ENCODE peak calls at places on chromosomes 16 and 17, in five cellular contexts. S is neural progenitor cell, V is fibroblast of lung, Y is mammary epithelial cell, A is astrocyte. Z is an unnamed sample. For H3K9me3, the result is how much of the 10 kb centered on the place peaks cover.

GRCh38 chr17:61408151-61409041 is 8.8 kb downstream of the TBX2 start:
- DNase-seq in Y (no peak), V (peak), S (peak), A (no peak), Z (no peak)

GRCh38 chr16:28543072-28543471 is 4.3 kb upstream of the NUPR1 start:
- DNase-seq in Y (no peak), A (no peak), V (no peak), S (no peak), Z (peak)

GRCh38 chr16:28264656-28265055 is 27.7 kb upstream of the SBK1 start:
- DNase-seq in S (no peak), Y (peak), A (no peak), V (no peak), Z (no peak)

GRCh38 chr16:67013823-67014640 is 14.9 kb upstream of the CBFB start:
- DNase-seq in A (peak), V (peak), Y (no peak), S (peak), Z (peak)

GRCh38 chr16:1553976-1554825 is 20.7 kb downstream of the TMEM204 start:
- DNase-seq in A (no peak), V (no peak), S (no peak), Y (no peak), Z (no peak)

GRCh38 chr17:309361-309888 is 43.2 kb downstream of the RPH3AL start:
- DNase-seq in A (no peak), V (no peak), Y (no peak), S (peak), Z (peak)

GRCh38 chr16:16009396-16009795 is 60.0 kb downstream of the ABCC1 start:
- DNase-seq in A (no peak), Y (no peak), S (no peak), V (no peak), Z (no peak)

GRCh38 chr16:87636050-87636684 is 33.9 kb downstream of the JPH3 start:
- DNase-seq in V (peak), Y (peak), A (peak), S (peak), Z (peak)

GRCh38 chr17:79627766-79628690 is 17.2 kb upstream of the RBFOX3 start:
- DNase-seq in S (no peak), V (no peak), Y (no peak), A (no peak), Z (no peak)

GRCh38 chr16:66290431-66290830 is 76.1 kb upstream of the CDH5 start:
- DNase-seq in V (no peak), S (no peak), Y (no peak), A (no peak), Z (no peak)

GRCh38 chr16:11207646-11208045 is 48.4 kb downstream of the SOCS1 start:
- DNase-seq in A (no peak), S (no peak), V (no peak), Y (no peak), Z (no peak)

GRCh38 chr16:47611042-47611441 is 149.9 kb downstream of the PHKB start:
- DNase-seq in V (no peak), Y (no peak), A (no peak), S (no peak), Z (no peak)

GRCh38 chr17:47694018-47694817 is at the start of gene TBKBP1:
- DNase-seq in V (peak), Y (no peak), S (peak), A (peak), Z (no peak)

GRCh38 chr17:50787106-50787505 is 19.8 kb upstream of the ANKRD40CL start:
- DNase-seq in Y (peak), S (no peak), A (no peak), V (no peak), Z (no peak)

GRCh38 chr16:81035975-81036750 is 521 bp downstream of the ATMIN start:
- DNase-seq in Y (peak), S (peak), A (no peak), V (peak), Z (peak)

GRCh38 chr17:42878123-42878880 is 22.3 kb upstream of the G6PC1 start:
- DNase-seq in A (no peak), V (no peak), Y (no peak), S (peak), Z (peak)

GRCh38 chr17:21302711-21303425 is 18.4 kb downstream of the MAP2K3 start:
- DNase-seq in V (no peak), S (no peak), Y (no peak), A (no peak), Z (no peak)

GRCh38 chr17:43341705-43342600 is 56.8 kb upstream of the ARL4D start:
- DNase-seq in S (no peak), V (peak), A (peak), Y (peak), Z (no peak)

GRCh38 chr17:78256705-78257559 is 25.5 kb downstream of the TMEM235 start:
- DNase-seq in Y (no peak), A (no peak), V (no peak), S (peak), Z (no peak)

GRCh38 chr17:31487648-31488263 is 96.3 kb downstream of the RAB11FIP4 start:
- DNase-seq in Y (peak), A (no peak), V (no peak), S (peak), Z (peak)

GRCh38 chr16:89380681-89381080 is 109.7 kb downstream of the ANKRD11 start:
- DNase-seq in S (no peak), Y (no peak), A (no peak), V (no peak), Z (no peak)

GRCh38 chr16:68481636-68482035 is 33.3 kb upstream of the SMPD3 start:
- DNase-seq in A (no peak), S (no peak), Y (no peak), V (no peak), Z (no peak)

GRCh38 chr17:8862213-8863056 is 5.0 kb downstream of the PIK3R6 start:
- DNase-seq in S (no peak), Y (peak), V (no peak), A (no peak), Z (no peak)

DNA sequence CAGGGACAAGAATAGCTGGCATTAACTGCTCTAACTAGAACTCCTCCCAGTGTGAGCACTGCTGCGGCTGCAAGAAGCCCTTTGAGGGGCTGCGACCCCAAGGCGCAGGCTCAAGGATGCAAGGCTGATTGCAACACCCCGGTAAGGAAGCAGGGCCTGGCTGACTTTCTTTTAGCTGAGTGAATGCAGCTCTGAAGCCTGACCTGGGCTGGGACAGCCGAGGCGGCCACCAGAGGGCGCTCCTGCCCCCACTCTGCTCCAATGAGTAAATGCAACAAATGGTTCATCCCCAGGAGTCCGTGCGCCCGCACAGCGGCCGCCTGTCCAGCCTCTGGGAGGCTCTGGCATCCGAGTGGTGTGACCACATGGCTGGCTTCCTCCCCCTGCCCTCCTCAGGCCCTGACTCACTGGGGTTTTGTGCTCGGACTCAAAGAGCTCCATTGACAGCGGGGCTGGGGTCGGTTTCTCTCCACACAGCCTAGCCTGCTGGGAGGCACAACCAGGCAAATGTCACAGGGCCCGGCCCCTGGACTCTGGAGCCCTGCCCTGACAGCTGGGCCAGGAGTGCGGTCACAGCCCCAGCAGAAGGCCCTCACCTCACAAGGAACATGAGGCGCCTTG is at the start of gene SMIM5:
- DNase-seq in Y (peak), S (peak), V (peak), A (peak), Z (peak)
- H3K4me3 ChIP-seq in Y (no peak), S (peak), V (no peak), A (no peak), Z (no peak)

DNA sequence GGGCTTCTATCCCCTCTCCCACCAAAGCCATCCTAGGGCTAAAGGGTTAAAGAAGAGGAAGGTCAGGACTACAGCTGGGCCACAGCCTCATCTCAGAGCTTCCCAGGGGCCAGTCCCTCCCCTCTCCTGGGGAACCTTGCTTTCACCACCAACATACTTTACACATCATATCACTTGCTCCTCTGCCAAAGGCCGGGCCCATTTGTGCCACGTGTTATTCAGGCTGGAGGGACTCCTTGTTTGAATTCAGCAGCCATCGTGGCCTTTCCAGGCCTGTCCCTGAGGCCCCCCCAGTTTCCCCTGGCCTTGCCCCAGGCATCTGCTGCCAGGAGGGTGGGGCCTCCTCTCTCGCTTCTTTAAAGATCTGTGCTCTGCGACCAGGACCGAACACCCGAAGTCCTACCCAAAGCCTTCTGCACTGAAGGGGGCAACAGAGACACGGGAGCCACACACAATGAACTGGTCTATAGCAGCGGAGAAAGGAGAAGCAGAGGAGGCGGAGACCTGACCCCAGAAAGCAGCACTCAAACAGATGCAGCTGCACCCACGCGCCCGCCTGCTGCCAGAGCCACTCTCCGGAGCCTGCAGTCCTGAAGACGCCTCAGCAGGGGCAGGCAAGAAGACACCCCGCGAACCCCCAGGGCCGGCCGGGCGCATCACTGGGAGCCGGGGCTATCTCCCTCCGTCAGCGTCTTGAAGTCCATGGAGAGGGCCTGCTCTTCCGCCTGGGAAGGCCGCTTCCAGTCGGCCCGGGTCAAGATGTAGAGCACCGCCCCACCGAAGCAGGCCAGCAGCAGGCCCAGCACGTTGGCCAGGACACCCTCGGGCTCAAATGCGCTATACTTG is 12.1 kb downstream of the CYB561 start:
- DNase-seq in A (peak), V (peak), Y (peak), S (no peak), Z (peak)
- H2AFZ ChIP-seq in A (no peak), V (no peak), Y (no peak), S (no peak), Z (no peak)

GRCh38 chr17:22512997-22513538 is 820.7 kb downstream of the KCNJ18 start:
- DNase-seq in A (no peak), S (no peak), Y (no peak), V (no peak), Z (peak)
- H3K9me3 ChIP-seq in A (under half), S (under half), Y (under half), V (under half), Z (under half)

DNA sequence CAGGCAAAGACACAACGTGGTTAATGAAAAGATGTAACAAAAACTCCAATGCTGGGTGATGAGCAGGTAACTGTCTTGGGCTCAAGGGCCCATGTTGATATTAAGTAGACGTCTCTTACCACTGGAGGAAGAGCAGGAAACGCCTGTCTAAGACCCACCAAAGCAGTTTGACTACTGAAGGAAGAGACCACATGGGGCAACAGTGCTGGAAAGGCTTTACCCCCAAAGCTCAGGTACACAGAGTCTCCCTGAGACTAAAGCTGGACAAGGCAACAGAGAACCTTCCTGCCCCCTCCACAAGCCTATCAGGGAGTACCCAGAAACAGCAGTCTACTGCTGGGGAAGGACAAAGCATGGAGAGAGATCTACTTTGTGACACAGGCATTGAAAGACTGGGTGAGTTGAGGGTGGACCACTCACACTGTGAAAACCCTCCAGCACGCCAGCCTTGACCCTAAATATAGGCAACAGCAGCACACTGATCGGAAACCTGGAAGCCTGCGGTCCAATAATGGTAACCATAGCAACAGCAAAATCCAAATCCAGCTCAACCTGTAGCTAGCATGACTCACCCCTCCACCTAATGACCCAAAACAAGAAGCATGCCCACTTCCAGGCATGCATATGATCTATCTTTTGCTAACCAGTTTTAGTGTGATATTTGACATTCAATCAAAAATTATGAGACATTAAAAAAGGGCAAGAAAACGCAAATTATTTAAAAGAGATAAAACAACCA is 270.5 kb upstream of the SDK2 start:
- DNase-seq in S (no peak), A (no peak), Y (no peak), V (no peak), Z (no peak)
- H3K4me3 ChIP-seq in S (no peak), A (no peak), Y (no peak), V (no peak), Z (no peak)

DNA sequence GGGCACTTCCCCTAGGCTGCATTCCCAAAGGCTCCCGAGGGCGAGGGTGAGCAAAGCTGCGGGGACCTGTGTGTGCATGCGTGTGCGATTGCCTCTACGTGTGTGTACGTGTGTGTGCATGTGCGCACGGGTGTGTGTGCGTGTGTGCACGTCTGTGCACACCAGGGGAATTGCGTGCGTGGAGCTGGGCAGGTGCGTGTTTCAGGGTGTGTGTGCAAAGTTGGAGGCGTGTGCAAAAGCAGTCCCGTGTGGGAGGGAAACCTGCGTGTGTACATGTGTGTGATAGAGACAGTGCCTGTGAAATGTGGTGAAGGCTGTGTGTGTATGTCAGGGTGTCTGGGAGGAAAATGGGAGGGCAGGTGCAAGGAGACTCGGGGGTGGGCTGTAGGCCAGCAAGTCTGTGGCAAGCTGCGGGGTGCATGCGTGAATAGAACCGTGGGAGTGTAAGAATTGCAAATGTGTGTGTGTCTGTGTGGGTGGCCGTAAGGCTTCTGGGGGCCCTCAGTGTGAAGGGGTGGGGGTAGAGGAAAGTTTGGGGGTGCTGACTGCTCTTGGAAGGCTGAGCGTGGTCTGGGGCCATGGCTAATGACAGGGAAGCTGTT is 481 bp downstream of the SEC14L5 start:
- DNase-seq in A (no peak), S (no peak), V (no peak), Y (no peak), Z (no peak)
- H2AFZ ChIP-seq in A (peak), S (no peak), V (no peak), Y (peak), Z (no peak)

DNA sequence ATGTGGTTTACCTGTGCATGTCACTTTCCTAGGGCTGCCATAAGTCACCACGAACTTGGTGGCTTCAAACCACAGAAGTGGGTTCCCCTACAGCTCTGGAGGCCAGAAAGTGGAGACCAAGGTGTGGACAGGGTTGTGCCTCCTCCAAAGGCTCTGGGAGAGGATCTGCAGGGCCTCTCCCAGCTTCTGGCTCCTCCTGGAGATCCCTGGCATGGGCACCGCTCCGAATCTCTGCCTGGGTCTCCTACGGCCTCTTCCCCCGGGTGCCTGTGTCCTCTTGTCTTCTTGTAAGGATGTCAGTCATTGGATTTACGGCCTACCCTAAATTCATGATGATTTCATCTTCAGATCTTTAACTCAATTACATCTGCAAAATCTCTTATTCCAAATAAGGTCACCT is 2.5 kb upstream of the SRRM2 start:
- DNase-seq in S (no peak), Y (no peak), A (no peak), V (no peak), Z (no peak)
- H3K9me3 ChIP-seq in S (under half), Y (under half), A (under half), V (under half), Z (under half)

GRCh38 chr17:68080411-68081150 is 45.0 kb downstream of the KPNA2 start:
- DNase-seq in S (no peak), A (no peak), V (no peak), Y (no peak), Z (no peak)
- H3K4me3 ChIP-seq in S (no peak), A (no peak), V (no peak), Y (no peak), Z (no peak)